ENCODE peak calls at places on chromosome 20, in eight cellular contexts. Q is GM13976, M is neural progenitor cell, V is GM20000, G is astrocyte of the cerebellum, S is cardiac fibroblast, Y is AG09309, X is astrocyte of the spinal cord. C is an unnamed sample.

GRCh38 chr20:9363673-9364072 is 150.7 kb upstream of the LAMP5 start:
- DNase-seq in Q (no peak), M (no peak), V (no peak), G (no peak), S (no peak), Y (no peak), X (no peak), C (no peak)

GRCh38 chr20:30491016-30491415 is 766.4 kb upstream of the DEFB115 start:
- DNase-seq in Q (no peak), M (no peak), V (no peak), G (no peak), S (no peak), Y (no peak), X (no peak), C (no peak)

GRCh38 chr20:24971702-24972101 is 20.8 kb downstream of the APMAP start:
- DNase-seq in Q (no peak), M (no peak), V (no peak), G (no peak), S (no peak), Y (no peak), X (no peak), C (no peak)

GRCh38 chr20:14700641-14700965 is 363.2 kb upstream of the FLRT3 start:
- DNase-seq in Q (no peak), M (no peak), V (no peak), G (no peak), S (peak), Y (no peak), X (peak), C (no peak)

GRCh38 chr20:39042279-39043150 is 80.4 kb downstream of the DHX35 start:
- DNase-seq in Q (no peak), M (no peak), V (no peak), G (no peak), S (peak), Y (peak), X (no peak), C (no peak)

GRCh38 chr20:61251529-61252393 is at the start of gene CDH4:
- DNase-seq in Q (no peak), M (peak), V (no peak), G (no peak), S (no peak), Y (no peak), X (no peak), C (no peak)

GRCh38 chr20:8757146-8757545 is 311.7 kb upstream of the PLCB4 start:
- DNase-seq in Q (no peak), M (no peak), V (no peak), G (peak), S (peak), Y (peak), X (peak), C (peak)

GRCh38 chr20:53579581-53580375 is 13.9 kb downstream of the ZNF217 start:
- DNase-seq in Q (no peak), M (no peak), V (no peak), G (no peak), S (peak), Y (peak), X (peak), C (no peak)

GRCh38 chr20:2515203-2515602 is 6.5 kb upstream of the ZNF343 start:
- DNase-seq in Q (no peak), M (no peak), V (no peak), G (no peak), S (peak), Y (no peak), X (no peak), C (no peak)

GRCh38 chr20:41436679-41437078 is 70.1 kb upstream of the EMILIN3 start:
- DNase-seq in Q (no peak), M (no peak), V (no peak), G (no peak), S (peak), Y (no peak), X (peak), C (peak)

GRCh38 chr20:37803476-37804307 is 99.2 kb upstream of the VSTM2L start:
- DNase-seq in Q (peak), M (no peak), V (peak), G (no peak), S (no peak), Y (no peak), X (no peak), C (no peak)

GRCh38 chr20:57198359-57199072 is 67.9 kb downstream of the BMP7 start:
- DNase-seq in Q (no peak), M (peak), V (no peak), G (no peak), S (no peak), Y (no peak), X (peak), C (no peak)

GRCh38 chr20:25061103-25061799 is 3.3 kb upstream of the ACSS1 start:
- DNase-seq in Q (no peak), M (no peak), V (no peak), G (no peak), S (no peak), Y (no peak), X (no peak), C (no peak)

GRCh38 chr20:64238851-64239387 is 16.6 kb upstream of the PCMTD2 start:
- DNase-seq in Q (peak), M (no peak), V (peak), G (no peak), S (no peak), Y (no peak), X (no peak), C (no peak)

GRCh38 chr20:32807706-32808105 is 12.0 kb upstream of the MAPRE1 start:
- DNase-seq in Q (no peak), M (peak), V (no peak), G (no peak), S (no peak), Y (no peak), X (no peak), C (no peak)

GRCh38 chr20:19284400-19285178 is 72.1 kb downstream of the SLC24A3 start:
- DNase-seq in Q (no peak), M (no peak), V (no peak), G (no peak), S (no peak), Y (no peak), X (peak), C (no peak)

GRCh38 chr20:46218656-46219055 is 89.6 kb downstream of the CDH22 start:
- DNase-seq in Q (no peak), M (no peak), V (no peak), G (no peak), S (no peak), Y (no peak), X (no peak), C (no peak)

GRCh38 chr20:35369804-35370203 is 42.0 kb downstream of the UQCC1 start:
- DNase-seq in Q (no peak), M (no peak), V (no peak), G (peak), S (peak), Y (peak), X (peak), C (no peak)

GRCh38 chr20:1440024-1440423 is 26.6 kb downstream of the NSFL1C start:
- DNase-seq in Q (peak), M (peak), V (no peak), G (no peak), S (no peak), Y (no peak), X (no peak), C (no peak)
- TF ChIP-seq CTCF in Q (no peak), M (peak), V (peak), G (peak), S (peak), Y (peak), X (peak), C (peak)

GRCh38 chr20:22574545-22575086 is 9.8 kb downstream of the FOXA2 start:
- DNase-seq in Q (no peak), M (no peak), V (no peak), G (no peak), S (no peak), Y (no peak), X (no peak), C (no peak)
- TF ChIP-seq CTCF in Q (no peak), M (peak), V (no peak), G (no peak), S (no peak), Y (no peak), X (no peak), C (no peak)

GRCh38 chr20:12967932-12968331 is 40.8 kb upstream of the SPTLC3 start:
- DNase-seq in Q (no peak), M (no peak), V (no peak), G (no peak), S (no peak), Y (no peak), X (no peak), C (no peak)

GRCh38 chr20:12965212-12965879 is 43.4 kb upstream of the SPTLC3 start:
- DNase-seq in Q (no peak), M (no peak), V (no peak), G (no peak), S (no peak), Y (no peak), X (no peak), C (no peak)

GRCh38 chr20:12965880-12966270 is 42.9 kb upstream of the SPTLC3 start:
- DNase-seq in Q (no peak), M (peak), V (no peak), G (no peak), S (no peak), Y (no peak), X (no peak), C (no peak)

GRCh38 chr20:12968472-12968871 is 40.3 kb upstream of the SPTLC3 start:
- DNase-seq in Q (no peak), M (no peak), V (no peak), G (no peak), S (no peak), Y (no peak), X (no peak), C (no peak)

DNA sequence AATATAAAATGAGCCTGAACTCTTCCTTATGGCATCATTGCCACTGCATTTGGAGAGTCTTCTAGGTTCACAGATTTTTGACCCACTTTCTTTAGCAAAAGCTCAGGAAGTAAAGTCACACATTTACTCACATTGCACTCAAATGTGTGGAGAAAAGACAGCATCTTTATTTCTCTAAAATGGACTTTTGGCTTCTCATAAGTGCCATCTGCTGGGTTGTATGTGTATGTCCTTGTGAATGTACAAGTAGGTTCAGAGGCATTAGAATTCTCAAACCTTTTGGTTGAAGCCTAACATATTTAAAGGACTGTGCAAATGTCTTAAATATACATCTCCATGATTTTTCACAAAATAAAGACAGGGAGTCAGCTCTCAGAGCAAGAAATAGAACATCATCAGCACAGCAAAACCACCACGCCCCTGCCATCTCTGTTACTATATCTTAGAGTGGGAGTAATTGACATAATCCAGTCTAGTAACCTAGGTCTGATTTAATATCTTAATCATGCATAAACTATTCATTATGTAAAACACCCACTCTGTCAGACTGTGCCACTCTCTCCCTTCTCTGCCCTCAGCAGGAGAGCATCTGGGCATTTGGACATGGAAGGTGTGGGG is 42.2 kb upstream of the SPTLC3 start:
- DNase-seq in Q (no peak), M (peak), V (no peak), G (peak), S (peak), Y (peak), X (peak), C (peak)
- TF ChIP-seq CTCF in Q (no peak), M (peak), V (no peak), G (peak), S (peak), Y (peak), X (peak), C (peak)

GRCh38 chr20:63172726-63173125 is 43.2 kb downstream of the YTHDF1 start:
- DNase-seq in Q (no peak), M (no peak), V (peak), G (no peak), S (no peak), Y (no peak), X (no peak), C (no peak)
- TF ChIP-seq CTCF in Q (peak), M (peak), V (no peak), G (peak), S (no peak), Y (no peak), X (peak), C (no peak)

DNA sequence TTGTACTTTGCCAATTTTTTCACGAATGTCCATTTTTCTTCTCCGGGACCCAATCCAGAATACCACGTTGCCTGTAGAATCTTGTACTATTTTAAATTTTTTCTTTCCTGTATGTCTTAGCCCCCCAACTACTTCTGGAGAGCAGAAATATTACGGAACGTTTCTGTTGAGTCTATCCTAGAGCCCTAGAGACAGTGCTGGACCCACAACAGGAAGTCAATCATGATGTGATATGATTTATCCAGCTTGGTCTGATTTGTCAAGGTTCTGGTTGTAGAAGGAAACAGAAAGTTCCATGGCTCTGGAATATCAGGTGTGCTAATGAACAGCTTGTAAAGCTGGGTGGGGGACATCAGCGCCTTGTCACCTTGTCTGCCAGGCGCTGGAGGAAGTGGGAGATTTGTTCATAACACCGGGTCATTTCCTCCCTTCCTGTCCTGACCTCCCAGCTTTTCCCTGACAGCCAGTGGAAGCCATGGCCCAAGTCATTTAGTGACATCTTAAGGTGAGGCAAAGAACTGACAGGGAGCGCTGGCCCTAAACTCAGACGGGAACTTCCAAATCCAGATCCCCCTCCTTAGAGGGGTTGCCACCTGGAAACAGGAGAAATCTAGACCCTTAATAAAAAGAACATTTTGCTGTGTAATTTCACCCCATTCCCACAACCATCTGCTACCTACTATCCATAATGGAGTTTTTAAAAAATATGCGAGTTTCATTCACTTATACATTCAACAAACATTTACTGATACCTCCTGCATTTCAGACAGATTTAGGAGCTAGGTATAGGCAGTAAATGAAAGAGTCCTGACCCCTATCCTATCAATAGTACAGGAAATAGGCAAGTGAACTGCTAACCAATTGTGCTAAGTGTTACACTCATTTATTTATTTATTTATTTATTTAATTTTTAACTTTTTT is 130.5 kb downstream of the ZFP64 start:
- DNase-seq in Q (no peak), M (peak), V (no peak), G (no peak), S (peak), Y (no peak), X (peak), C (no peak)
- TF ChIP-seq CTCF in Q (no peak), M (peak), V (no peak), G (peak), S (peak), Y (peak), X (peak), C (peak)

DNA sequence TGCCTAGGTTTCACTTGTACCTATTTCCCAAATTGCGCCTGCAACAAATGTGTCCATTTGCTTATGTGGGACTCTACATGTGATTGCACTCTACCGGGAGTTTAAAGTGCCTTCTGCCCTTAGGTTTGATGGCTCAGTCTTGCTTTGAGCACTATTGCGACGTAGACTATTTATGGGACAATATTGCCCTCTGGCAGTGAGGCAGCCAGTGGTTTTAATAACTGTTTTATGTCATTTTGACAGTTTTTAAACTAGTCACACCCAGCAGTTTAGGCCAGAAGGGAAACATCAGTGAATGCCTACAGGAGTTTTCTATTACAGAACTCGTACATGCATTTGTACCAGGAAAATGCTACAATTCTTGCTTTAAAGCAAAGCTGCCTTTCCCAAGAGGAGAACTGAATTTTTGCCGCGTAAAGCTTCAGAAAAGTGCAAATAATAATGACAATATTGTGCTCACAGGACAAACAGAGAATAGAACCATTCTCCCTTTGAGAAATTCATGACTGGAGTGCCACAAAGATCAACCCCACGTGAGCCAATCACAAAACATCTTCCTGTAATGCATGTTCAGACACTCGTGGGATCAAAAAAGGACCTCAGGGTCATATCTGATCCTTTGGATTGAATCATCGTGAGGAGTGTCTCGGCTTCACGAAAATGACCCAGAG is 813.6 kb downstream of the KIF16B start:
- DNase-seq in Q (no peak), M (no peak), V (no peak), G (no peak), S (no peak), Y (peak), X (no peak), C (peak)
- TF ChIP-seq CTCF in Q (no peak), M (no peak), V (no peak), G (no peak), S (no peak), Y (peak), X (no peak), C (peak)

C was measured in AG09319.